ENCODE peak calls at places on chromosomes 7 and 10, in nine cellular contexts. One of them, this sample, is unnamed. For H3K4me1, the result is how much of the 10 kb centered on the place peaks cover.

GRCh38 chr10:103696411-103697145 is 158.8 kb downstream of the SH3PXD2A start:
- DNase-seq in mammary epithelial cell: peak
- DNase-seq in esophagus squamous epithelium: no peak
- DNase-seq in tibial nerve: no peak
- DNase-seq in CD8-positive, alpha-beta memory T cell: peak
- DNase-seq in fibroblast of lung: peak
- DNase-seq in mesendoderm: peak
- DNase-seq in upper lobe of right lung: no peak
- DNase-seq in colonic mucosa: peak
- DNase-seq in this sample: peak

GRCh38 chr7:150756858-150757257 is 19.6 kb downstream of the GIMAP5 start:
- DNase-seq in CD8-positive, alpha-beta memory T cell: no peak
- DNase-seq in colonic mucosa: no peak
- DNase-seq in tibial nerve: no peak
- DNase-seq in mesendoderm: no peak
- DNase-seq in fibroblast of lung: no peak
- DNase-seq in upper lobe of right lung: no peak
- DNase-seq in mammary epithelial cell: no peak
- DNase-seq in esophagus squamous epithelium: no peak
- DNase-seq in this sample: no peak

GRCh38 chr7:42856605-42856987 is 55.3 kb downstream of the C7orf25 start:
- DNase-seq in upper lobe of right lung: no peak
- DNase-seq in fibroblast of lung: no peak
- DNase-seq in esophagus squamous epithelium: no peak
- DNase-seq in CD8-positive, alpha-beta memory T cell: no peak
- DNase-seq in mammary epithelial cell: no peak
- DNase-seq in colonic mucosa: peak
- DNase-seq in mesendoderm: no peak
- DNase-seq in tibial nerve: no peak
- DNase-seq in this sample: no peak

GRCh38 chr10:50809596-50809995 is 69.9 kb downstream of the ASAH2B start:
- DNase-seq in mesendoderm: no peak
- DNase-seq in colonic mucosa: no peak
- DNase-seq in fibroblast of lung: no peak
- DNase-seq in upper lobe of right lung: no peak
- DNase-seq in mammary epithelial cell: no peak
- DNase-seq in tibial nerve: no peak
- DNase-seq in CD8-positive, alpha-beta memory T cell: no peak
- DNase-seq in esophagus squamous epithelium: no peak
- DNase-seq in this sample: no peak

GRCh38 chr7:140773104-140773503 is 76.6 kb downstream of the NDUFB2 start:
- DNase-seq in esophagus squamous epithelium: no peak
- DNase-seq in fibroblast of lung: peak
- DNase-seq in colonic mucosa: no peak
- DNase-seq in tibial nerve: no peak
- DNase-seq in mesendoderm: peak
- DNase-seq in CD8-positive, alpha-beta memory T cell: no peak
- DNase-seq in upper lobe of right lung: no peak
- DNase-seq in mammary epithelial cell: no peak
- DNase-seq in this sample: no peak

GRCh38 chr10:72379776-72380175 is 25.1 kb upstream of the DNAJB12 start:
- DNase-seq in fibroblast of lung: peak
- DNase-seq in upper lobe of right lung: no peak
- DNase-seq in esophagus squamous epithelium: no peak
- DNase-seq in tibial nerve: no peak
- DNase-seq in mesendoderm: no peak
- DNase-seq in CD8-positive, alpha-beta memory T cell: no peak
- DNase-seq in mammary epithelial cell: no peak
- DNase-seq in colonic mucosa: no peak
- DNase-seq in this sample: no peak

GRCh38 chr10:72107325-72108003 is 19.1 kb upstream of the SPOCK2 start:
- DNase-seq in tibial nerve: no peak
- DNase-seq in mammary epithelial cell: peak
- DNase-seq in colonic mucosa: no peak
- DNase-seq in CD8-positive, alpha-beta memory T cell: no peak
- DNase-seq in mesendoderm: peak
- DNase-seq in fibroblast of lung: peak
- DNase-seq in esophagus squamous epithelium: no peak
- DNase-seq in upper lobe of right lung: no peak
- DNase-seq in this sample: no peak

GRCh38 chr10:1715821-1716220 is 21.5 kb downstream of the ADARB2 start:
- DNase-seq in CD8-positive, alpha-beta memory T cell: no peak
- DNase-seq in colonic mucosa: no peak
- DNase-seq in mesendoderm: peak
- DNase-seq in fibroblast of lung: no peak
- DNase-seq in upper lobe of right lung: no peak
- DNase-seq in mammary epithelial cell: peak
- DNase-seq in esophagus squamous epithelium: no peak
- DNase-seq in tibial nerve: no peak
- DNase-seq in this sample: no peak

GRCh38 chr7:5495581-5496375 is 72.1 kb upstream of the TNRC18 start:
- DNase-seq in mesendoderm: no peak
- DNase-seq in upper lobe of right lung: no peak
- DNase-seq in CD8-positive, alpha-beta memory T cell: no peak
- DNase-seq in esophagus squamous epithelium: no peak
- DNase-seq in mammary epithelial cell: peak
- DNase-seq in fibroblast of lung: peak
- DNase-seq in colonic mucosa: no peak
- DNase-seq in tibial nerve: no peak
- DNase-seq in this sample: peak

GRCh38 chr7:29987821-29988317 is 1.7 kb downstream of the SCRN1 start:
- DNase-seq in colonic mucosa: no peak
- DNase-seq in CD8-positive, alpha-beta memory T cell: no peak
- DNase-seq in mesendoderm: peak
- DNase-seq in upper lobe of right lung: no peak
- DNase-seq in tibial nerve: no peak
- DNase-seq in fibroblast of lung: peak
- DNase-seq in mammary epithelial cell: peak
- DNase-seq in esophagus squamous epithelium: no peak
- DNase-seq in this sample: no peak

GRCh38 chr7:155368894-155369600 is 71.4 kb downstream of the INSIG1 start:
- DNase-seq in mammary epithelial cell: no peak
- DNase-seq in esophagus squamous epithelium: no peak
- DNase-seq in upper lobe of right lung: no peak
- DNase-seq in CD8-positive, alpha-beta memory T cell: peak
- DNase-seq in fibroblast of lung: no peak
- DNase-seq in mesendoderm: no peak
- DNase-seq in colonic mucosa: no peak
- DNase-seq in tibial nerve: no peak
- DNase-seq in this sample: no peak

GRCh38 chr10:97083228-97083860 is 102.4 kb downstream of the SLIT1 start:
- DNase-seq in upper lobe of right lung: no peak
- DNase-seq in fibroblast of lung: no peak
- DNase-seq in mammary epithelial cell: no peak
- DNase-seq in esophagus squamous epithelium: no peak
- DNase-seq in colonic mucosa: no peak
- DNase-seq in CD8-positive, alpha-beta memory T cell: no peak
- DNase-seq in mesendoderm: no peak
- DNase-seq in tibial nerve: no peak
- DNase-seq in this sample: no peak

GRCh38 chr10:112783653-112784426 is 166.2 kb upstream of the TCF7L2 start:
- DNase-seq in CD8-positive, alpha-beta memory T cell: no peak
- DNase-seq in mesendoderm: no peak
- DNase-seq in fibroblast of lung: no peak
- DNase-seq in mammary epithelial cell: no peak
- DNase-seq in tibial nerve: no peak
- DNase-seq in esophagus squamous epithelium: no peak
- DNase-seq in colonic mucosa: no peak
- DNase-seq in upper lobe of right lung: no peak
- DNase-seq in this sample: peak

GRCh38 chr10:73634397-73634796 is 6.9 kb downstream of the MYOZ1 start:
- DNase-seq in esophagus squamous epithelium: no peak
- DNase-seq in colonic mucosa: no peak
- DNase-seq in mammary epithelial cell: no peak
- DNase-seq in upper lobe of right lung: no peak
- DNase-seq in mesendoderm: no peak
- DNase-seq in tibial nerve: no peak
- DNase-seq in CD8-positive, alpha-beta memory T cell: no peak
- DNase-seq in fibroblast of lung: no peak
- DNase-seq in this sample: no peak

GRCh38 chr10:128530301-128530700 is 404.1 kb upstream of the MKI67 start:
- DNase-seq in mammary epithelial cell: no peak
- DNase-seq in upper lobe of right lung: no peak
- DNase-seq in colonic mucosa: no peak
- DNase-seq in fibroblast of lung: no peak
- DNase-seq in mesendoderm: no peak
- DNase-seq in esophagus squamous epithelium: no peak
- DNase-seq in CD8-positive, alpha-beta memory T cell: no peak
- DNase-seq in tibial nerve: no peak
- DNase-seq in this sample: no peak

GRCh38 chr7:117478796-117479479 is 887 bp upstream of the CFTR start:
- DNase-seq in tibial nerve: no peak
- DNase-seq in colonic mucosa: peak
- DNase-seq in esophagus squamous epithelium: no peak
- DNase-seq in mesendoderm: peak
- DNase-seq in fibroblast of lung: no peak
- DNase-seq in mammary epithelial cell: no peak
- DNase-seq in CD8-positive, alpha-beta memory T cell: no peak
- DNase-seq in upper lobe of right lung: no peak
- DNase-seq in this sample: no peak
- H3K4me3 ChIP-seq in tibial nerve: peak
- H3K4me3 ChIP-seq in colonic mucosa: peak
- H3K4me3 ChIP-seq in esophagus squamous epithelium: peak
- H3K4me3 ChIP-seq in mesendoderm: peak
- H3K4me3 ChIP-seq in fibroblast of lung: no peak
- H3K4me3 ChIP-seq in mammary epithelial cell: no peak
- H3K4me3 ChIP-seq in CD8-positive, alpha-beta memory T cell: no peak
- H3K4me3 ChIP-seq in upper lobe of right lung: peak
- H3K4me3 ChIP-seq in this sample: peak

DNA sequence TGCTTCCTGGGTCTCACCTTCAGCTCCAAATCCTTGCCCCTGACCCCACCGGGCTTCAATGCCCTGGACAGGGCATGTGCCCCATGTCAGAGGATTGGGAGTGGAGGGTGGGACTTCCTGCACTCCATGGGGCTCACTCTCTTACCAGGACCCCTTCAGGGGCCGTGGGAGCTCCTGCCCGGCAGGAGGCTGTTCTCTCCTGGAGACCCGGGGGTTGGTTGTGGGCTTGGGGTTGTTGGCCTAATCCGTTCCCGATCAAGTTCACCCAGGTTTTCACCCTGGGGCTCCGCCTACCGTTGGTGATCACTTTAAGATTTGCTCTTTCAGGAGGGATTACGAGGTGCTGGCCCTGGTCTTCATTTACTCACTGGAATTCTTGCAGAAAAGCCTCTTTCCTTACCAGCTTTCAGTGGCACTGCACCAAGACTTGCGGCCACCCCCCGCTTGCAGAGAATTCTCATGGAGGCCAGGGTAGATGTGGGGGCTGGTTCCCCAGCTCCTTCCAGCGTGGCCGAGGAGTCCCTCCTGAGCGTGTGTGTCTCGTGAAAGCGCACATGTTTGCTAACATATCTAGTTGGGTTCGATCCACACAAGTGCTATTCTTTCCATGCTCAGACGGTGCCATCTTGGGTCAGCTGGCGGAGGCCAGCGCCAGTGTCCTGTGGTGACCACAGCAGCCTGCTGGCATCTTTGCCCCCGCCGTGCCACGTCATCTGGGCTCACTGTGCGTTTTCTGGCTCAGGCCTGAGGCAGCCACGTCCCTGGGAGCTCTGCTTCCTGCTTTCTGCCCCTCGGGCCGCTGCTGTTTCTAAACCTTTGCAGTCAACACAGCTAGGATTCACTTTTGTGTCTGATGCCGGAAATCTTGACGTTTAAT is 15.6 kb downstream of the PWWP2B start:
- DNase-seq in colonic mucosa: no peak
- DNase-seq in upper lobe of right lung: peak
- DNase-seq in fibroblast of lung: no peak
- DNase-seq in mammary epithelial cell: no peak
- DNase-seq in mesendoderm: no peak
- DNase-seq in CD8-positive, alpha-beta memory T cell: no peak
- DNase-seq in esophagus squamous epithelium: no peak
- DNase-seq in tibial nerve: no peak
- DNase-seq in this sample: peak
- H3K4me1 ChIP-seq in colonic mucosa: under half
- H3K4me1 ChIP-seq in upper lobe of right lung: half or more
- H3K4me1 ChIP-seq in fibroblast of lung: under half
- H3K4me1 ChIP-seq in mammary epithelial cell: under half
- H3K4me1 ChIP-seq in mesendoderm: under half
- H3K4me1 ChIP-seq in CD8-positive, alpha-beta memory T cell: under half
- H3K4me1 ChIP-seq in esophagus squamous epithelium: half or more
- H3K4me1 ChIP-seq in tibial nerve: half or more
- H3K4me1 ChIP-seq in this sample: under half

DNA sequence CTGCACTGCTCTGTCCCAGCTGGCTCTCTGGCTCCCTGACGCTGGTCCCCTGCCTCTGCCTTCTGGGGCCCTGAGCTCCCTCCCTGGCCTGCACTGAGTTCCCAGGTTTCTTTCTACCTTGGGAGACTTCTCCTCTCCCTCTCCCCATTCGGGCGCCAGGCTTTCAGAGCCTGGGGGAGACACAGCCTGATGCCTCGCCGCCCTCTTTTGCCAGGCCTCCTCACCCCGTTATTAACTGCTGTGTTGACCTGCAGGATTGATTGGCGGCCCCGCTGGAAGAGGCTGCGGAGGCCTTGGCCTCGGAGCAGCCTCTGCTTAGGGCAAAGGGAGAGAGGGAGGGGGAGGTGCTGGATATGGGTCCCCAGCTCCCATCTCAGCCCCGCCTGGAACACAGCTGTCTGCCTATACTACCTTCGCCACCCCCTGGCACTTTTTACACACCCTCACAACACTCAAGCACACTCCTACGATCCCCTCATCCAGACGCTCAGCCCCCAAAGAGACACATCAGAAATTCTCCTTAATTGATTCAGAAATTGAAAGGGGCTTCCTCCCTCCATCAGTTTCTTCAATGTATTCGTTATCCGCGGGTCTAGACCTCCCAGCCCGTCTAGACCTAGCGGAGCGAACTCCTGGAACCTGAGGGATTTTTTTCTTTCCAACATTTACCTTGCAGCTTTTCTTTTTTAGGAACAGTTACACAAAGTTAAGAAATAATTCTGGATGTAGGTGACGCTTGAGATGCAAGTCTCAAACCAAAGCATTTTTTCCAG is 7.1 kb upstream of the PAX2 start:
- DNase-seq in upper lobe of right lung: peak
- DNase-seq in fibroblast of lung: no peak
- DNase-seq in CD8-positive, alpha-beta memory T cell: no peak
- DNase-seq in mesendoderm: peak
- DNase-seq in tibial nerve: no peak
- DNase-seq in esophagus squamous epithelium: no peak
- DNase-seq in colonic mucosa: no peak
- DNase-seq in mammary epithelial cell: no peak
- DNase-seq in this sample: no peak
- H3K4me3 ChIP-seq in upper lobe of right lung: no peak
- H3K4me3 ChIP-seq in fibroblast of lung: no peak
- H3K4me3 ChIP-seq in CD8-positive, alpha-beta memory T cell: no peak
- H3K4me3 ChIP-seq in mesendoderm: no peak
- H3K4me3 ChIP-seq in tibial nerve: no peak
- H3K4me3 ChIP-seq in esophagus squamous epithelium: peak
- H3K4me3 ChIP-seq in colonic mucosa: no peak
- H3K4me3 ChIP-seq in mammary epithelial cell: no peak
- H3K4me3 ChIP-seq in this sample: no peak

DNA sequence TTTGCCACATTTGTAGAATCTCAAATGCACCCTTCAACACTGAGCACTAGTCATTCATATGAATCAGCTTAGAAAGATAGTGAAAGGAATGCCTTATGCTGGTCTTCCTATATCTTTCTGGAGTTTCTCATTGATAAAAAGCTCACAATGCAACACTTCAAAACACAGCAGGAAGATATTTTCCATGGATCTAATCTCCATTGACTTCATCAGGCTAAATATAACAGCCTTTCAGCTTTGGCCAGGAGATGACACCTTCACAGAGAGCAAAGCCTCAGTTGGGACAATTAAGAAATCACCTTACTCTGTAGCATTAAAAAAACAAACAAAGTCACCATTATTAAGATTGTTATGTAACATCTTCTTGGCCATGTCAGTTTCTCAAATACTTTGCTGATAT is 6.7 kb downstream of the NRP1 start:
- DNase-seq in tibial nerve: no peak
- DNase-seq in mesendoderm: peak
- DNase-seq in CD8-positive, alpha-beta memory T cell: no peak
- DNase-seq in colonic mucosa: no peak
- DNase-seq in upper lobe of right lung: no peak
- DNase-seq in fibroblast of lung: peak
- DNase-seq in esophagus squamous epithelium: no peak
- DNase-seq in mammary epithelial cell: no peak
- DNase-seq in this sample: no peak
- H3K4me1 ChIP-seq in tibial nerve: half or more
- H3K4me1 ChIP-seq in mesendoderm: under half
- H3K4me1 ChIP-seq in CD8-positive, alpha-beta memory T cell: under half
- H3K4me1 ChIP-seq in colonic mucosa: under half
- H3K4me1 ChIP-seq in upper lobe of right lung: under half
- H3K4me1 ChIP-seq in fibroblast of lung: under half
- H3K4me1 ChIP-seq in esophagus squamous epithelium: under half
- H3K4me1 ChIP-seq in mammary epithelial cell: under half
- H3K4me1 ChIP-seq in this sample: under half